ENCODE peak calls at places on chromosomes 13 and 19, in six cellular contexts. One of them, this sample, is unnamed.

GRCh38 chr13:27139565-27139964 is 32.0 kb downstream of the USP12 start:
- DNase-seq in NCI-H774: no peak
- DNase-seq in NCI-H345: no peak
- DNase-seq in transverse colon: no peak
- DNase-seq in neuronal stem cell: no peak
- DNase-seq in Kasumi-1: no peak
- DNase-seq in this sample: no peak

GRCh38 chr13:32746474-32746873 is 160.2 kb downstream of the PDS5B start:
- DNase-seq in NCI-H345: no peak
- DNase-seq in Kasumi-1: no peak
- DNase-seq in transverse colon: no peak
- DNase-seq in neuronal stem cell: no peak
- DNase-seq in NCI-H774: no peak
- DNase-seq in this sample: no peak

GRCh38 chr19:7872306-7873204 is 1.6 kb downstream of the PRR36 start:
- DNase-seq in neuronal stem cell: no peak
- DNase-seq in NCI-H774: no peak
- DNase-seq in NCI-H345: no peak
- DNase-seq in transverse colon: no peak
- DNase-seq in Kasumi-1: no peak
- DNase-seq in this sample: no peak

GRCh38 chr19:3665681-3666544 is 34.4 kb downstream of the PIP5K1C start:
- DNase-seq in Kasumi-1: peak
- DNase-seq in NCI-H345: peak
- DNase-seq in transverse colon: peak
- DNase-seq in NCI-H774: no peak
- DNase-seq in neuronal stem cell: peak
- DNase-seq in this sample: no peak

GRCh38 chr19:13748169-13748884 is 16.0 kb upstream of the MRI1 start:
- DNase-seq in Kasumi-1: peak
- DNase-seq in NCI-H345: peak
- DNase-seq in transverse colon: peak
- DNase-seq in neuronal stem cell: no peak
- DNase-seq in NCI-H774: peak
- DNase-seq in this sample: peak

GRCh38 chr13:94702181-94703041 is 9.9 kb downstream of the SOX21 start:
- DNase-seq in transverse colon: no peak
- DNase-seq in NCI-H774: no peak
- DNase-seq in NCI-H345: no peak
- DNase-seq in Kasumi-1: no peak
- DNase-seq in neuronal stem cell: no peak
- DNase-seq in this sample: no peak

GRCh38 chr13:101307181-101307701 is 109.1 kb downstream of the NALCN start:
- DNase-seq in NCI-H774: no peak
- DNase-seq in NCI-H345: no peak
- DNase-seq in neuronal stem cell: no peak
- DNase-seq in Kasumi-1: no peak
- DNase-seq in transverse colon: no peak
- DNase-seq in this sample: no peak

GRCh38 chr13:94656766-94657165 is 55.1 kb downstream of the GPR180 start:
- DNase-seq in Kasumi-1: no peak
- DNase-seq in neuronal stem cell: no peak
- DNase-seq in transverse colon: no peak
- DNase-seq in NCI-H774: no peak
- DNase-seq in NCI-H345: no peak
- DNase-seq in this sample: no peak

GRCh38 chr19:19436137-19436691 is 30.7 kb downstream of the GATAD2A start:
- DNase-seq in neuronal stem cell: no peak
- DNase-seq in Kasumi-1: no peak
- DNase-seq in transverse colon: no peak
- DNase-seq in NCI-H774: no peak
- DNase-seq in NCI-H345: no peak
- DNase-seq in this sample: no peak

GRCh38 chr19:34734601-34735103 is 609 bp downstream of the ZNF181 start:
- DNase-seq in transverse colon: peak
- DNase-seq in Kasumi-1: no peak
- DNase-seq in NCI-H774: no peak
- DNase-seq in neuronal stem cell: no peak
- DNase-seq in NCI-H345: no peak
- DNase-seq in this sample: peak

GRCh38 chr13:84973661-84974060 is 825.6 kb downstream of the SLITRK6 start:
- DNase-seq in NCI-H345: no peak
- DNase-seq in NCI-H774: no peak
- DNase-seq in transverse colon: no peak
- DNase-seq in Kasumi-1: no peak
- DNase-seq in neuronal stem cell: peak
- DNase-seq in this sample: no peak

GRCh38 chr19:35155441-35155840 is 906 bp downstream of the FXYD5 start:
- DNase-seq in NCI-H774: no peak
- DNase-seq in neuronal stem cell: no peak
- DNase-seq in NCI-H345: no peak
- DNase-seq in Kasumi-1: no peak
- DNase-seq in transverse colon: no peak
- DNase-seq in this sample: no peak

This sample was measured in NCI-H1105.